ENCODE peak calls at places on chromosome 11, in nine cellular contexts. One of them, this sample, is unnamed.

GRCh38 chr11:69791266-69791665 is 16.1 kb upstream of the FGF4 start:
- DNase-seq in iPS DF 6.9: no peak
- DNase-seq in neural progenitor cell: no peak
- DNase-seq in stomach: no peak
- DNase-seq in effector memory CD4-positive, alpha-beta T cell: no peak
- DNase-seq in A549: no peak
- DNase-seq in suprapubic skin: no peak
- DNase-seq in lower lobe of right lung: no peak
- DNase-seq in Karpas-422: no peak
- DNase-seq in this sample: no peak

GRCh38 chr11:87820026-87820425 is 355.2 kb downstream of the RAB38 start:
- DNase-seq in iPS DF 6.9: no peak
- DNase-seq in neural progenitor cell: no peak
- DNase-seq in stomach: no peak
- DNase-seq in effector memory CD4-positive, alpha-beta T cell: no peak
- DNase-seq in lower lobe of right lung: no peak
- DNase-seq in A549: no peak
- DNase-seq in suprapubic skin: no peak
- DNase-seq in Karpas-422: no peak
- DNase-seq in this sample: no peak

GRCh38 chr11:10233581-10233980 is 60.4 kb downstream of the SBF2 start:
- DNase-seq in effector memory CD4-positive, alpha-beta T cell: no peak
- DNase-seq in A549: no peak
- DNase-seq in suprapubic skin: no peak
- DNase-seq in iPS DF 6.9: no peak
- DNase-seq in Karpas-422: no peak
- DNase-seq in stomach: no peak
- DNase-seq in neural progenitor cell: no peak
- DNase-seq in lower lobe of right lung: no peak
- DNase-seq in this sample: peak

GRCh38 chr11:118789501-118790356 is 1.2 kb downstream of the DDX6 start:
- DNase-seq in A549: peak
- DNase-seq in Karpas-422: peak
- DNase-seq in effector memory CD4-positive, alpha-beta T cell: peak
- DNase-seq in lower lobe of right lung: no peak
- DNase-seq in stomach: no peak
- DNase-seq in neural progenitor cell: peak
- DNase-seq in suprapubic skin: no peak
- DNase-seq in iPS DF 6.9: no peak
- DNase-seq in this sample: no peak

GRCh38 chr11:65501005-65501529 is 2.2 kb downstream of the MALAT1 start:
- DNase-seq in A549: no peak
- DNase-seq in effector memory CD4-positive, alpha-beta T cell: no peak
- DNase-seq in neural progenitor cell: no peak
- DNase-seq in lower lobe of right lung: no peak
- DNase-seq in suprapubic skin: no peak
- DNase-seq in iPS DF 6.9: no peak
- DNase-seq in Karpas-422: peak
- DNase-seq in stomach: no peak
- DNase-seq in this sample: no peak

GRCh38 chr11:64566042-64566914 is 24.7 kb upstream of the SLC22A12 start:
- DNase-seq in lower lobe of right lung: peak
- DNase-seq in stomach: peak
- DNase-seq in suprapubic skin: peak
- DNase-seq in neural progenitor cell: peak
- DNase-seq in effector memory CD4-positive, alpha-beta T cell: no peak
- DNase-seq in iPS DF 6.9: peak
- DNase-seq in Karpas-422: peak
- DNase-seq in A549: peak
- DNase-seq in this sample: peak

GRCh38 chr11:120115272-120116000 is 22.5 kb downstream of the TRIM29 start:
- DNase-seq in iPS DF 6.9: no peak
- DNase-seq in A549: no peak
- DNase-seq in effector memory CD4-positive, alpha-beta T cell: no peak
- DNase-seq in suprapubic skin: no peak
- DNase-seq in stomach: no peak
- DNase-seq in lower lobe of right lung: no peak
- DNase-seq in neural progenitor cell: no peak
- DNase-seq in Karpas-422: no peak
- DNase-seq in this sample: no peak

GRCh38 chr11:119479685-119480275 is 56.8 kb upstream of the THY1 start:
- DNase-seq in lower lobe of right lung: no peak
- DNase-seq in neural progenitor cell: peak
- DNase-seq in stomach: no peak
- DNase-seq in A549: peak
- DNase-seq in Karpas-422: no peak
- DNase-seq in iPS DF 6.9: no peak
- DNase-seq in suprapubic skin: no peak
- DNase-seq in effector memory CD4-positive, alpha-beta T cell: no peak
- DNase-seq in this sample: no peak

GRCh38 chr11:34250732-34251639 is 106.8 kb downstream of the ABTB2 start:
- DNase-seq in iPS DF 6.9: no peak
- DNase-seq in neural progenitor cell: peak
- DNase-seq in stomach: peak
- DNase-seq in suprapubic skin: no peak
- DNase-seq in Karpas-422: peak
- DNase-seq in A549: peak
- DNase-seq in effector memory CD4-positive, alpha-beta T cell: peak
- DNase-seq in lower lobe of right lung: peak
- DNase-seq in this sample: no peak

GRCh38 chr11:61952882-61953281 is 2.7 kb downstream of the BEST1 start:
- DNase-seq in suprapubic skin: no peak
- DNase-seq in A549: no peak
- DNase-seq in lower lobe of right lung: no peak
- DNase-seq in neural progenitor cell: no peak
- DNase-seq in stomach: no peak
- DNase-seq in effector memory CD4-positive, alpha-beta T cell: no peak
- DNase-seq in iPS DF 6.9: no peak
- DNase-seq in Karpas-422: no peak
- DNase-seq in this sample: no peak
- H3K27ac ChIP-seq in suprapubic skin: no peak
- H3K27ac ChIP-seq in A549: peak
- H3K27ac ChIP-seq in lower lobe of right lung: no peak
- H3K27ac ChIP-seq in neural progenitor cell: no peak
- H3K27ac ChIP-seq in stomach: no peak
- H3K27ac ChIP-seq in effector memory CD4-positive, alpha-beta T cell: no peak
- H3K27ac ChIP-seq in iPS DF 6.9: no peak
- H3K27ac ChIP-seq in Karpas-422: no peak
- H3K27ac ChIP-seq in this sample: no peak

DNA sequence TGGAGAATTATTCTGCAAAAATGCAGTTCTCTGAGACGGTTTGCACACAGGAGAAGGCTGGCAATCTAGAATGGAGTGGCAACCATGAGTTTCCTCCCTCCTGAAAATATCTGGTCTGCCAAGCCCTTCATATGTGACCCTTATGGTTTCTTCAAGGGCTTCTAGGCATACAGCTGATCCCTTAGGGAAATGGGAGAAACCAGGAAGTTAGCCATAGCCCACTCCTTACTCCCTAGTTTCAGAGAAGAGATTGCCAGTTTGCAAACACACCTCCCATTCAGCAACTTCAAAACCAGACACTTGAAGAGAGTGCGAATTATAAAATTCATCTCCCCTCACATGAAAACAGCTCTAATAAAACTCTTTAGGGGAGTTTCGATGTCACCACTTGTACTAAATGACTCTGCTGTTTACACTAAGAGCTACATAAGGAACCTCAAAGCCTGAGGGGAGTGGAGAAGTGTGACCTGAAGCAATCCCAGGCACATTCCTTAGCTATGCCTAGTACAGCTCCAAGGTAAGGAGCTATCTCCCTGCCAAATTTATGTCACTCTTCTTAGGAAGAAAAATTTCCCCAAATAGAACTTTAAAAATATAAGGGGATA is 8.3 kb downstream of the LGR4 start:
- DNase-seq in A549: peak
- DNase-seq in suprapubic skin: no peak
- DNase-seq in stomach: no peak
- DNase-seq in lower lobe of right lung: no peak
- DNase-seq in iPS DF 6.9: no peak
- DNase-seq in neural progenitor cell: no peak
- DNase-seq in Karpas-422: no peak
- DNase-seq in effector memory CD4-positive, alpha-beta T cell: no peak
- DNase-seq in this sample: no peak
- H3K27ac ChIP-seq in A549: peak
- H3K27ac ChIP-seq in suprapubic skin: peak
- H3K27ac ChIP-seq in stomach: peak
- H3K27ac ChIP-seq in lower lobe of right lung: no peak
- H3K27ac ChIP-seq in iPS DF 6.9: no peak
- H3K27ac ChIP-seq in neural progenitor cell: peak
- H3K27ac ChIP-seq in Karpas-422: no peak
- H3K27ac ChIP-seq in effector memory CD4-positive, alpha-beta T cell: no peak
- H3K27ac ChIP-seq in this sample: peak

GRCh38 chr11:16856022-16856471 is 117.6 kb downstream of the C11orf58 start:
- DNase-seq in neural progenitor cell: no peak
- DNase-seq in lower lobe of right lung: no peak
- DNase-seq in suprapubic skin: no peak
- DNase-seq in Karpas-422: no peak
- DNase-seq in A549: no peak
- DNase-seq in iPS DF 6.9: no peak
- DNase-seq in stomach: no peak
- DNase-seq in effector memory CD4-positive, alpha-beta T cell: no peak
- DNase-seq in this sample: no peak

GRCh38 chr11:16857186-16857585 is 118.7 kb downstream of the C11orf58 start:
- DNase-seq in lower lobe of right lung: no peak
- DNase-seq in A549: no peak
- DNase-seq in neural progenitor cell: no peak
- DNase-seq in suprapubic skin: no peak
- DNase-seq in stomach: no peak
- DNase-seq in Karpas-422: no peak
- DNase-seq in effector memory CD4-positive, alpha-beta T cell: no peak
- DNase-seq in iPS DF 6.9: no peak
- DNase-seq in this sample: no peak

GRCh38 chr11:16853266-16853665 is 114.8 kb downstream of the C11orf58 start:
- DNase-seq in A549: no peak
- DNase-seq in effector memory CD4-positive, alpha-beta T cell: no peak
- DNase-seq in neural progenitor cell: no peak
- DNase-seq in lower lobe of right lung: no peak
- DNase-seq in Karpas-422: no peak
- DNase-seq in suprapubic skin: no peak
- DNase-seq in iPS DF 6.9: no peak
- DNase-seq in stomach: no peak
- DNase-seq in this sample: no peak

GRCh38 chr11:16859651-16860050 is 121.2 kb downstream of the C11orf58 start:
- DNase-seq in effector memory CD4-positive, alpha-beta T cell: no peak
- DNase-seq in A549: no peak
- DNase-seq in lower lobe of right lung: no peak
- DNase-seq in neural progenitor cell: no peak
- DNase-seq in iPS DF 6.9: no peak
- DNase-seq in Karpas-422: no peak
- DNase-seq in stomach: no peak
- DNase-seq in suprapubic skin: no peak
- DNase-seq in this sample: no peak

DNA sequence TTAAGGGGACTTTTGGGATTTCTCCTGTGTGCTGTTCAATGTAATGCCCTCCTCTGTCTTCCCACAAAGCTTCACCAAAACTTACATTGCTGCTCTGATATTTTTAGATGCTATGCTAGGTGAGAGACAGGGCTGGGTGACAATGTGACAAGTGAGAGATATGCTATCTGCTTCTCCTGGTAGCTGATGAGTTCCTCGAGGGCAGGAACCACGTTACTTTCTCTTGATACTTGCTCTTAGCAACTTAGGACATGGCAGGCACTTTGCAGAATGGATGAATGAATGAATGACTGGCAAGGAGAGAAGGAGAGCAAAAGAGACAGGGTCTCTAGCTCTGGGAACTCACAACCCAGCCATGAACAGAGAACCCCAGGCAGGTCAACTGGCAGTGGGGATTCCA is 115.4 kb downstream of the C11orf58 start:
- DNase-seq in lower lobe of right lung: no peak
- DNase-seq in iPS DF 6.9: no peak
- DNase-seq in A549: no peak
- DNase-seq in neural progenitor cell: no peak
- DNase-seq in effector memory CD4-positive, alpha-beta T cell: no peak
- DNase-seq in stomach: no peak
- DNase-seq in suprapubic skin: no peak
- DNase-seq in Karpas-422: no peak
- DNase-seq in this sample: no peak
- H3K27ac ChIP-seq in lower lobe of right lung: no peak
- H3K27ac ChIP-seq in iPS DF 6.9: no peak
- H3K27ac ChIP-seq in A549: no peak
- H3K27ac ChIP-seq in neural progenitor cell: no peak
- H3K27ac ChIP-seq in effector memory CD4-positive, alpha-beta T cell: no peak
- H3K27ac ChIP-seq in stomach: no peak
- H3K27ac ChIP-seq in suprapubic skin: no peak
- H3K27ac ChIP-seq in Karpas-422: no peak
- H3K27ac ChIP-seq in this sample: no peak

DNA sequence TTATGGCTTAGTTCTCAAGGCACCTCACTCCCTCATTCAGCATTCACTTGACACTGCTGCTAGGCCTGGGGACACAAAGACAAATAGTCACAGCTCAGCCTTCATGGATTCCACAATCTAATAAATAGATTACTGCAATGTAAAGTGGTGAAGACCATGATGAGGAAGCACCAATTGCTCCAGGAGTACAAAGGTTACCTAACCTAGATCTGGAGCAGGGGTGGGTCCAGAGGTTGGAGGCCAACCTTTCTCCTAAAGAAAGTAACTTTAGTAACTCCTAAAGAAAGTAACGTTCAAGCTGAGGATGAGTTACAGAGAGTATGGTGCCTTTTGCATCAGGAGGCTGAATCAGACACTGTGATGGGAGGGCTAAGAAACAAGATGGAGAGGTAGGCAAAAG is 4.1 kb downstream of the TRIM3 start:
- DNase-seq in lower lobe of right lung: no peak
- DNase-seq in stomach: no peak
- DNase-seq in iPS DF 6.9: no peak
- DNase-seq in A549: no peak
- DNase-seq in neural progenitor cell: no peak
- DNase-seq in Karpas-422: no peak
- DNase-seq in suprapubic skin: no peak
- DNase-seq in effector memory CD4-positive, alpha-beta T cell: no peak
- DNase-seq in this sample: no peak
- H3K27ac ChIP-seq in lower lobe of right lung: peak
- H3K27ac ChIP-seq in stomach: peak
- H3K27ac ChIP-seq in iPS DF 6.9: no peak
- H3K27ac ChIP-seq in A549: no peak
- H3K27ac ChIP-seq in neural progenitor cell: no peak
- H3K27ac ChIP-seq in Karpas-422: no peak
- H3K27ac ChIP-seq in suprapubic skin: peak
- H3K27ac ChIP-seq in effector memory CD4-positive, alpha-beta T cell: no peak
- H3K27ac ChIP-seq in this sample: no peak

DNA sequence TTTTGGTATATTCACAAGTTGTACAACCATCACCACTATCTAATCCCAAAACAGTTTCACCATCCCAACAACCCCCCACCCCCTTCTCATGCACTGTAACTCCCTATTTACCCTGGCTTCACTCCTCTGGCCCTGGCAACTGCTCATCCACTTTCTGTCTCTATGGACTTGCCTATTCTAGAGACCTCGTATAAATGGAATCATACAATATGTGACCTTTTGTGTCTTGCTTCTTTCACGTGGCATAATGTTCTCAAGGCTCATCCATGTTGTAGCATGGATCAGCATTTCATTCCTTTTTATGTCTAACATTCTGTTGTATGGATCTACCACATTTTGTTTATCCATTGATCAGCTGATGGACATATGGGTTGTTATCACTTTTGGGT is 46.1 kb downstream of the GDPD5 start:
- DNase-seq in suprapubic skin: no peak
- DNase-seq in stomach: no peak
- DNase-seq in effector memory CD4-positive, alpha-beta T cell: no peak
- DNase-seq in iPS DF 6.9: no peak
- DNase-seq in lower lobe of right lung: no peak
- DNase-seq in Karpas-422: no peak
- DNase-seq in neural progenitor cell: no peak
- DNase-seq in A549: no peak
- DNase-seq in this sample: no peak
- H3K27ac ChIP-seq in suprapubic skin: no peak
- H3K27ac ChIP-seq in stomach: no peak
- H3K27ac ChIP-seq in effector memory CD4-positive, alpha-beta T cell: no peak
- H3K27ac ChIP-seq in iPS DF 6.9: no peak
- H3K27ac ChIP-seq in lower lobe of right lung: no peak
- H3K27ac ChIP-seq in Karpas-422: peak
- H3K27ac ChIP-seq in neural progenitor cell: no peak
- H3K27ac ChIP-seq in A549: no peak
- H3K27ac ChIP-seq in this sample: no peak

GRCh38 chr11:838441-839279 is 3.7 kb downstream of the POLR2L start:
- DNase-seq in iPS DF 6.9: no peak
- DNase-seq in suprapubic skin: no peak
- DNase-seq in lower lobe of right lung: no peak
- DNase-seq in stomach: no peak
- DNase-seq in Karpas-422: no peak
- DNase-seq in neural progenitor cell: peak
- DNase-seq in A549: peak
- DNase-seq in effector memory CD4-positive, alpha-beta T cell: no peak
- DNase-seq in this sample: no peak
- H3K27ac ChIP-seq in iPS DF 6.9: no peak
- H3K27ac ChIP-seq in suprapubic skin: no peak
- H3K27ac ChIP-seq in lower lobe of right lung: no peak
- H3K27ac ChIP-seq in stomach: peak
- H3K27ac ChIP-seq in Karpas-422: no peak
- H3K27ac ChIP-seq in neural progenitor cell: no peak
- H3K27ac ChIP-seq in A549: peak
- H3K27ac ChIP-seq in effector memory CD4-positive, alpha-beta T cell: no peak
- H3K27ac ChIP-seq in this sample: peak